ENCODE peak calls at places on chromosome 18, in seven cellular contexts. C is uterus; D is BJ; G is aorta; Y is stomach; J is ascending aorta; T is CD8-positive, alpha-beta memory T cell. L is an unnamed sample.
A peak's percentile ranks its signal among the peaks of the same experiment; 100 is the strongest.

GRCh38 chr18:75208836-75209128 is 157 bp downstream of the PTGR3 start:
- DNase-seq in C (no peak), D (no peak), G (peak; percentile 68), Y (peak; percentile 45), J (peak; percentile 72), T (no peak), L (no peak)

GRCh38 chr18:4125246-4125938 is 329.7 kb downstream of the DLGAP1 start:
- DNase-seq in C (no peak), D (no peak), G (no peak), Y (no peak), J (no peak), T (no peak), L (no peak)

GRCh38 chr18:58495202-58495601 is 133.7 kb downstream of the ALPK2 start:
- DNase-seq in C (no peak), D (peak; percentile 27), G (no peak), Y (no peak), J (no peak), T (no peak), L (no peak)

GRCh38 chr18:62187543-62188378 is 706 bp downstream of the RELCH start:
- DNase-seq in C (no peak), D (no peak), G (no peak), Y (peak; percentile 26), J (peak; percentile 65), T (peak; percentile 19), L (no peak)

GRCh38 chr18:32956591-32957310 is 183.9 kb upstream of the KLHL14 start:
- DNase-seq in C (no peak), D (no peak), G (no peak), Y (no peak), J (no peak), T (no peak), L (no peak)

GRCh38 chr18:9851511-9851910 is 34.3 kb upstream of the TXNDC2 start:
- DNase-seq in C (no peak), D (no peak), G (no peak), Y (no peak), J (no peak), T (no peak), L (no peak)

GRCh38 chr18:46702399-46702798 is 45.4 kb upstream of the LOXHD1 start:
- DNase-seq in C (no peak), D (no peak), G (no peak), Y (no peak), J (no peak), T (no peak), L (no peak)

GRCh38 chr18:58176915-58177717 is 133.1 kb downstream of the NEDD4L start:
- DNase-seq in C (no peak), D (peak; percentile 70), G (no peak), Y (no peak), J (no peak), T (no peak), L (peak; percentile 73)

GRCh38 chr18:48371854-48372598 is 37.2 kb downstream of the ZBTB7C start:
- DNase-seq in C (no peak), D (no peak), G (no peak), Y (no peak), J (no peak), T (no peak), L (no peak)

GRCh38 chr18:78673516-78674321 is 305.9 kb upstream of the SALL3 start:
- DNase-seq in C (no peak), D (no peak), G (no peak), Y (no peak), J (no peak), T (no peak), L (no peak)

GRCh38 chr18:2881088-2881487 is 34.3 kb downstream of the EMILIN2 start:
- DNase-seq in C (no peak), D (no peak), G (no peak), Y (no peak), J (no peak), T (no peak), L (no peak)

GRCh38 chr18:21916594-21916993 is 176.0 kb downstream of the MIB1 start:
- DNase-seq in C (no peak), D (no peak), G (no peak), Y (no peak), J (no peak), T (no peak), L (no peak)

GRCh38 chr18:1308686-1309085 is 404.0 kb downstream of the ADCYAP1 start:
- DNase-seq in C (no peak), D (no peak), G (no peak), Y (no peak), J (no peak), T (no peak), L (no peak)

GRCh38 chr18:53254265-53254664 is 914.3 kb downstream of the DCC start:
- DNase-seq in C (no peak), D (no peak), G (no peak), Y (no peak), J (no peak), T (no peak), L (no peak)

GRCh38 chr18:2191180-2191790 is 380.0 kb downstream of the METTL4 start:
- DNase-seq in C (no peak), D (no peak), G (no peak), Y (no peak), J (no peak), T (no peak), L (no peak)

GRCh38 chr18:22542400-22542835 is 124.7 kb upstream of the CTAGE1 start:
- DNase-seq in C (peak; percentile 39), D (no peak), G (peak; percentile 79), Y (no peak), J (peak; percentile 77), T (no peak), L (no peak)

GRCh38 chr18:3821524-3821923 is 371.6 kb downstream of the TGIF1 start:
- DNase-seq in C (no peak), D (no peak), G (no peak), Y (no peak), J (no peak), T (no peak), L (no peak)

GRCh38 chr18:58493516-58494253 is 135.2 kb downstream of the ALPK2 start:
- DNase-seq in C (peak; percentile 82), D (peak; percentile 25), G (peak; percentile 73), Y (peak; percentile 80), J (peak; percentile 76), T (peak; percentile 62), L (peak; percentile 41)

GRCh38 chr18:58526425-58527115 is 102.3 kb downstream of the ALPK2 start:
- DNase-seq in C (no peak), D (no peak), G (no peak), Y (no peak), J (no peak), T (no peak), L (peak; percentile 74)

GRCh38 chr18:32057624-32058165 is 34.0 kb upstream of the RNF138 start:
- DNase-seq in C (no peak), D (no peak), G (no peak), Y (no peak), J (no peak), T (no peak), L (no peak)

GRCh38 chr18:55248497-55248896 is 289.2 kb upstream of the CCDC68 start:
- DNase-seq in C (no peak), D (no peak), G (no peak), Y (no peak), J (no peak), T (no peak), L (no peak)

GRCh38 chr18:45090526-45091140 is 409.9 kb downstream of the SETBP1 start:
- DNase-seq in C (no peak), D (no peak), G (no peak), Y (no peak), J (no peak), T (no peak), L (no peak)

DNA sequence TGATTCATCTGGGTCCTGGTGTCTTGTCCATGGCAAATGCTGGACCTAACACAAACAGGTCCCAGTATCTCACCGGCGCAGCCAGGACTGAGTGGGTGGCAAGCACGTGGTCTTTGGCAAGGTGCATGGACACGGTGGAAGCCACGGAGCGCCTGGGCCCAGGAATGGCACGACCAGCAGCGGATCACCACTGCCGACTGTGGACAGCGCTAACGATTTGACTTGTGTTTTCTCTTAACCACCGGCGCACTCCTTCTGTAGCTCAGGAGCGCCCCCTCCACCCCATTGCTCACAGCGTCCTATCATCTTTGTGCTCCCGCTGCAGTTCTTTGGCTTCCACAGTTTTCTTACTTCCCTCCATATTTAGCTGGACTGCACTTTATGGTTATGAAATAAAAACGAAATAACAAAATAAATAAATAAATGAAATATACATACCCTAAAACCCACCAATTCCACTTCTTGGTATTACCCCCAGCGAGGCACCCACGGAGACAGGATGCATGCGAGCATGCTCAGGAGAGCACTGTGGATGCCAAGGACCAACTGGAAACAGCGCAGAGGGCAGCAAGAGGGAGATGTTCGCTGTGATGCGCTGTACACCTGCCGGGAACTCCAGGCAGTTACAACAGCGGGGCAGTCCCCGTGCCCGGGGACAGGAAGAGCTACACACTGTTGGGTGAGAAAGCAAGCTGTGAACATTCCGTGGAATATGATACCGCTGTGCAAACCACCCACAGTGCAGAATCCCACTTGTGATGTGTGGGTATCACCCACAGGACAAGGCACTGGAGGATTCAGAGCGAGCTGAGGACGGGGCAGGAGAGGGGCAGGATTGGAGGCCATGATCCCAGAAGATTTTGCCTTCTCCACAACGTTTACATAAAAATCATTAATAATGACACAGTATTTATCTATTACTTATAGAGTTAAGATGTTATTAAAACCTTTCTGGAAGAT is 7.0 kb upstream of the CIDEA start:
- DNase-seq in C (no peak), D (no peak), G (no peak), Y (no peak), J (no peak), T (no peak), L (no peak)
- H3K27me3 ChIP-seq in C (no peaks in the 10 kb centered on the region), D (peaks cover 12% of the 10 kb centered on the region), G (no peaks in the 10 kb centered on the region), Y (peaks cover 61% of the 10 kb centered on the region), J (no peaks in the 10 kb centered on the region), T (peaks cover 2% of the 10 kb centered on the region), L (peaks cover 9% of the 10 kb centered on the region)

GRCh38 chr18:26036635-26037034 is 53.8 kb downstream of the SS18 start:
- DNase-seq in C (no peak), D (no peak), G (no peak), Y (no peak), J (no peak), T (no peak), L (no peak)
- H3K36me3 ChIP-seq in C (no peaks in the 10 kb centered on the region), D (peaks cover 6% of the 10 kb centered on the region), G (peaks cover 6% of the 10 kb centered on the region), Y (peaks cover 62% of the 10 kb centered on the region), J (peaks cover 36% of the 10 kb centered on the region), T (peaks cover 32% of the 10 kb centered on the region), L (no peaks in the 10 kb centered on the region)

GRCh38 chr18:74131124-74131523 is 16.5 kb downstream of the FBXO15 start:
- DNase-seq in C (no peak), D (no peak), G (no peak), Y (no peak), J (no peak), T (no peak), L (no peak)
- H3K27me3 ChIP-seq in C (no peaks in the 10 kb centered on the region), D (peaks cover under 1% of the 10 kb centered on the region), G (no peaks in the 10 kb centered on the region), Y (no peaks in the 10 kb centered on the region), J (no peaks in the 10 kb centered on the region), T (no peaks in the 10 kb centered on the region), L (no peaks in the 10 kb centered on the region)

DNA sequence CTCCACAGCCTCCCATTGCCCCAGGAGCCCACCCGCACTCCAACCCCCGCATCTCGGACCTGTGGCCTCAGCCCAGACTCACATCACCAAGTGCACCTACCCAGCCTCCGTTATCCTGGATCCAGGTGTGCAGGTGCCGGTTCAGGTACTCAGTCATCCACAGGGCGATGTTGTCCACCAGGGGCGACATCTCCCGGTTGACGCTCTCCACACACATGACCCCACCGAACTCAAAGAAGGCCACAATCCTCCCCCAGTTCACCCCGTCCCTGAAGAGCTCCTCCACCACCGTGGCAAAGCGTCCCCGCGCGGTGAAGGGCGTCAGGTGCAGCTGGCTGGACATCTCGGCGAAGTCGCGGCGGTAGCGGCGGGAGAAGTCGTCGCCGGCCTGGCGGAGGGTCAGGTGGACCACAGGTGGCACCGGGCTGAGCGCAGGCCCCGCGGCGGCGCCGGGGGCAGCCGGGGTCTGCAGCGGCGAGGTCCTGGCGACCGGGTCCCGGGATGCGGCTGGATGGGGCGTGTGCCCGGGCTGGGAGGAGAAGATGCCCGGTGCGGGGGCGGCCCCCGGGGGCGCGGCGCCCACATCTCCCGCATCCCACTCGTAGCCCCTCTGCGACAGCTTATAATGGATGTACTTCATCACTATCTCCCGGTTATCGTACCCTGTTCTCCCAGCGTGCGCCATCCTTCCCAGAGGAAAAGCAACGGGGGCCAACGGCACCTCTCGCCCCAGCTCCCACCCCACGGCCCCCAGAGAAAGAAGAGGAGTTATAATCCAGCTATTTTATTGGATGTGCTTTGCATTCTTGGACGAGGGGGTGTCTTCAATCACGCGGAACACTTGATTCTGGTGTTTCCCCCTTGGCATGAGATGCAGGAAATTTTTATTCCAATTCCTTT is 1.3 kb downstream of the BCL2 start:
- DNase-seq in C (peak; percentile 78), D (no peak), G (peak; percentile 81), Y (peak; percentile 63), J (peak; percentile 85), T (peak; percentile 80), L (no peak)
- H3K36me3 ChIP-seq in C (no peaks in the 10 kb centered on the region), D (no peaks in the 10 kb centered on the region), G (no peaks in the 10 kb centered on the region), Y (no peaks in the 10 kb centered on the region), J (no peaks in the 10 kb centered on the region), T (no peaks in the 10 kb centered on the region), L (no peaks in the 10 kb centered on the region)